ENCODE peak calls at places on chromosome 11, in ten cellular contexts. M is psoas muscle; P is Peyer's patch; I is fibroblast of lung; Q is neuronal stem cell; D is tibial nerve; B is mammary epithelial cell; F is H1; S is CD8-positive, alpha-beta memory T cell; O is osteoblast. Z is an unnamed sample. For H3K4me1 and H3K9me3, the result is how much of the 10 kb centered on the place peaks cover.

GRCh38 chr11:64659417-64660144 is 63.4 kb downstream of the NRXN2 start:
- DNase-seq in M (no peak), P (no peak), I (peak), Q (no peak), D (no peak), B (peak), F (no peak), S (no peak), O (peak), Z (no peak)

GRCh38 chr11:102234779-102235439 is 82.4 kb upstream of the BIRC3 start:
- DNase-seq in M (no peak), P (no peak), I (peak), Q (no peak), D (no peak), B (no peak), F (no peak), S (no peak), O (no peak), Z (no peak)

GRCh38 chr11:119361056-119361787 is 14.7 kb upstream of the MFRP start:
- DNase-seq in M (peak), P (no peak), I (peak), Q (peak), D (no peak), B (peak), F (no peak), S (no peak), O (peak), Z (peak)

GRCh38 chr11:9906043-9906791 is 242.3 kb downstream of the SWAP70 start:
- DNase-seq in M (no peak), P (no peak), I (peak), Q (no peak), D (no peak), B (peak), F (peak), S (no peak), O (peak), Z (peak)

GRCh38 chr11:119065369-119065768 is 2.2 kb upstream of the VPS11 start:
- DNase-seq in M (no peak), P (no peak), I (peak), Q (no peak), D (no peak), B (no peak), F (no peak), S (no peak), O (peak), Z (peak)

GRCh38 chr11:74020537-74020936 is 11.7 kb upstream of the UCP3 start:
- DNase-seq in M (no peak), P (peak), I (no peak), Q (no peak), D (no peak), B (no peak), F (no peak), S (no peak), O (no peak), Z (no peak)

GRCh38 chr11:74322667-74323066 is 11.2 kb upstream of the P4HA3 start:
- DNase-seq in M (peak), P (no peak), I (peak), Q (no peak), D (peak), B (no peak), F (no peak), S (no peak), O (peak), Z (no peak)

GRCh38 chr11:65225284-65226102 is 36.3 kb upstream of the POLA2 start:
- DNase-seq in M (peak), P (peak), I (peak), Q (peak), D (peak), B (peak), F (no peak), S (peak), O (peak), Z (peak)

GRCh38 chr11:19450282-19450681 is 209.5 kb upstream of the E2F8 start:
- DNase-seq in M (no peak), P (no peak), I (no peak), Q (no peak), D (no peak), B (no peak), F (no peak), S (no peak), O (no peak), Z (no peak)

GRCh38 chr11:74815966-74816365 is 67.3 kb downstream of the RNF169 start:
- DNase-seq in M (no peak), P (no peak), I (no peak), Q (peak), D (no peak), B (no peak), F (no peak), S (no peak), O (no peak), Z (no peak)

GRCh38 chr11:5684627-5685362 is at the start of gene TRIM5:
- DNase-seq in M (peak), P (peak), I (peak), Q (peak), D (peak), B (peak), F (peak), S (peak), O (peak), Z (peak)

GRCh38 chr11:111307472-111308108 is 9.2 kb downstream of the POU2AF3 start:
- DNase-seq in M (no peak), P (no peak), I (no peak), Q (no peak), D (no peak), B (no peak), F (no peak), S (no peak), O (no peak), Z (no peak)

GRCh38 chr11:289706-290620 is 1.0 kb downstream of the PGGHG start:
- DNase-seq in M (peak), P (no peak), I (no peak), Q (no peak), D (no peak), B (no peak), F (no peak), S (no peak), O (peak), Z (no peak)

GRCh38 chr11:5343474-5344335 is at the start of gene OR51B5:
- DNase-seq in M (no peak), P (no peak), I (peak), Q (no peak), D (no peak), B (no peak), F (no peak), S (no peak), O (no peak), Z (no peak)

GRCh38 chr11:110147965-110148709 is 54.9 kb downstream of the ZC3H12C start:
- DNase-seq in M (no peak), P (no peak), I (peak), Q (no peak), D (no peak), B (peak), F (no peak), S (no peak), O (peak), Z (no peak)

GRCh38 chr11:80702264-80702663 is 1261.4 kb upstream of the TENM4 start:
- DNase-seq in M (no peak), P (no peak), I (peak), Q (no peak), D (no peak), B (peak), F (no peak), S (no peak), O (no peak), Z (no peak)

GRCh38 chr11:116984589-116984988 is 113.6 kb downstream of the SIK3 start:
- DNase-seq in M (no peak), P (no peak), I (peak), Q (no peak), D (peak), B (peak), F (no peak), S (no peak), O (no peak), Z (no peak)

GRCh38 chr11:114111369-114112042 is 52.0 kb downstream of the ZBTB16 start:
- DNase-seq in M (no peak), P (no peak), I (no peak), Q (no peak), D (no peak), B (peak), F (no peak), S (no peak), O (no peak), Z (no peak)

GRCh38 chr11:36361901-36362391 is 65.9 kb downstream of the PRR5L start:
- DNase-seq in M (no peak), P (no peak), I (peak), Q (no peak), D (peak), B (peak), F (peak), S (no peak), O (peak), Z (no peak)

GRCh38 chr11:72704028-72704782 is 30.0 kb upstream of the PDE2A start:
- DNase-seq in M (no peak), P (no peak), I (no peak), Q (no peak), D (no peak), B (no peak), F (no peak), S (no peak), O (no peak), Z (no peak)

GRCh38 chr11:10305262-10305963 is 540 bp downstream of the ADM start:
- DNase-seq in M (peak), P (peak), I (peak), Q (no peak), D (no peak), B (peak), F (no peak), S (no peak), O (peak), Z (peak)

GRCh38 chr11:2489103-2489502 is 44.3 kb downstream of the KCNQ1 start:
- DNase-seq in M (no peak), P (no peak), I (no peak), Q (no peak), D (no peak), B (no peak), F (no peak), S (no peak), O (no peak), Z (no peak)

GRCh38 chr11:59783632-59784090 is 26.9 kb downstream of the MRPL16 start:
- DNase-seq in M (no peak), P (no peak), I (no peak), Q (no peak), D (no peak), B (no peak), F (no peak), S (no peak), O (no peak), Z (no peak)

GRCh38 chr11:104324276-104324675 is 160.3 kb upstream of the PDGFD start:
- DNase-seq in M (no peak), P (no peak), I (no peak), Q (no peak), D (no peak), B (peak), F (no peak), S (no peak), O (no peak), Z (no peak)

GRCh38 chr11:111581341-111581740 is 20.9 kb upstream of the SIK2 start:
- DNase-seq in M (no peak), P (no peak), I (no peak), Q (no peak), D (no peak), B (no peak), F (no peak), S (no peak), O (no peak), Z (no peak)

GRCh38 chr11:1072116-1072820 is 2.4 kb upstream of the MUC2 start:
- DNase-seq in M (peak), P (no peak), I (peak), Q (no peak), D (no peak), B (no peak), F (no peak), S (no peak), O (peak), Z (no peak)

GRCh38 chr11:134893810-134894685 is 482.0 kb upstream of the B3GAT1 start:
- DNase-seq in M (no peak), P (no peak), I (no peak), Q (no peak), D (no peak), B (no peak), F (no peak), S (no peak), O (no peak), Z (no peak)

GRCh38 chr11:124446926-124447325 is 1.4 kb upstream of the OR8B8 start:
- DNase-seq in M (no peak), P (no peak), I (peak), Q (no peak), D (no peak), B (peak), F (no peak), S (no peak), O (no peak), Z (no peak)

GRCh38 chr11:20048246-20048645 is 112.0 kb downstream of the DBX1 start:
- DNase-seq in M (no peak), P (no peak), I (peak), Q (no peak), D (no peak), B (no peak), F (no peak), S (no peak), O (peak), Z (no peak)

GRCh38 chr11:69801513-69802335 is 17.5 kb downstream of the FGF3 start:
- DNase-seq in M (no peak), P (no peak), I (no peak), Q (peak), D (no peak), B (no peak), F (peak), S (peak), O (peak), Z (no peak)

GRCh38 chr11:27392715-27393114 is 29.7 kb upstream of the CCDC34 start:
- DNase-seq in M (no peak), P (no peak), I (peak), Q (peak), D (no peak), B (peak), F (no peak), S (no peak), O (no peak), Z (peak)

GRCh38 chr11:99822846-99823565 is 802.3 kb downstream of the CNTN5 start:
- DNase-seq in M (no peak), P (no peak), I (peak), Q (no peak), D (no peak), B (no peak), F (no peak), S (no peak), O (no peak), Z (no peak)

GRCh38 chr11:889686-890475 is 20.7 kb downstream of the CHID1 start:
- DNase-seq in M (no peak), P (no peak), I (no peak), Q (no peak), D (no peak), B (no peak), F (no peak), S (no peak), O (no peak), Z (no peak)

GRCh38 chr11:2582436-2582931 is 117.3 kb downstream of the KCNQ1OT1 start:
- DNase-seq in M (peak), P (peak), I (no peak), Q (no peak), D (no peak), B (no peak), F (no peak), S (no peak), O (peak), Z (no peak)

GRCh38 chr11:82864268-82864667 is 36.0 kb downstream of the PRCP start:
- DNase-seq in M (peak), P (peak), I (peak), Q (no peak), D (peak), B (peak), F (peak), S (no peak), O (peak), Z (peak)

GRCh38 chr11:76641905-76642304 is 28.6 kb downstream of the LRRC32 start:
- DNase-seq in M (no peak), P (no peak), I (no peak), Q (no peak), D (no peak), B (no peak), F (no peak), S (no peak), O (no peak), Z (no peak)
- H3K4me3 ChIP-seq in M (no peak), P (no peak), I (no peak), Q (no peak), D (no peak), B (no peak), F (no peak), S (no peak), O (no peak), Z (no peak)

DNA sequence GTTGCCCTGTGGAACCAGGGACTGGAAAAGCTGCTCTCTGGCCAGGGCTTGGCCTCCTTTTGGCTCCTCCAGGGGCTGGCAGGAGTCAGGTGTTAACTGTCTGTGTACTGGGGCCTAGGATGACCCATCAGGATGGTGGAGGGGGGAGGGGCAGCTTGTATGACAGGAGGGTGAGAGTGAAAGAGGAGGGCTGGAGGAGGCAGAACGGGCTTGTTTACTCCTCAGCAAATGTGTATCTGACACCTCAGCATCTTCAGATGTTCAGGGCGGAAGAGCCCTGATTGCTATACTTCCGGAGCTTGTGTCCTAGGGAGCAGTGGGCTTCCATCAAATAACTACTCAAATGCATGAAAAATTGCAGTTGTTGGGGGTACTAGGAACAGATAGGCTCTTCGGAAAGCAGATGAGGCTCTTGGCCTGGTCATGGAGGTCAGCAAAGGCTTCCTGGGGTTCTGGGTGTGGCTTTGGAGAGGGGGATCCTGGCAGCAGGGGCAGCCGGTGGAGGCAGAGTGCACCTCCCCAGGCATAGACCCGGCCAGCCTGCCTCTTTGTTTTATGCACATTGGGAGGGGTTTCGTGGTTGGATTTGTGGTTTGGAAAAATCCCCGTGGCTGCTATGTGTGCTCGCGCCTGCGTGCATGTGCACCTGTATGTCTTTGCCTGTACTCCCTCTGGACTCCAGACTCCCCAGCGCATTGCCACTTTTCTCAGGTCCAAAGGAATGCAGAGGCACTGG is 31.2 kb downstream of the CD82 start:
- DNase-seq in M (no peak), P (peak), I (peak), Q (no peak), D (no peak), B (peak), F (no peak), S (peak), O (peak), Z (no peak)
- H3K4me1 ChIP-seq in M (half or more), P (under half), I (under half), Q (under half), D (half or more), B (under half), F (under half), S (under half), O (under half), Z (under half)

GRCh38 chr11:31820438-31820818 is 9.3 kb upstream of the PAX6 start:
- DNase-seq in M (no peak), P (no peak), I (no peak), Q (peak), D (no peak), B (no peak), F (no peak), S (no peak), O (peak), Z (no peak)

GRCh38 chr11:31817621-31818493 is 6.7 kb upstream of the PAX6 start:
- DNase-seq in M (no peak), P (no peak), I (peak), Q (peak), D (no peak), B (no peak), F (no peak), S (no peak), O (peak), Z (no peak)

GRCh38 chr11:31819533-31820437 is 8.7 kb upstream of the PAX6 start:
- DNase-seq in M (no peak), P (no peak), I (no peak), Q (peak), D (no peak), B (no peak), F (no peak), S (no peak), O (peak), Z (no peak)

GRCh38 chr11:31817054-31817620 is 6.0 kb upstream of the PAX6 start:
- DNase-seq in M (no peak), P (no peak), I (peak), Q (peak), D (no peak), B (peak), F (no peak), S (no peak), O (peak), Z (no peak)

DNA sequence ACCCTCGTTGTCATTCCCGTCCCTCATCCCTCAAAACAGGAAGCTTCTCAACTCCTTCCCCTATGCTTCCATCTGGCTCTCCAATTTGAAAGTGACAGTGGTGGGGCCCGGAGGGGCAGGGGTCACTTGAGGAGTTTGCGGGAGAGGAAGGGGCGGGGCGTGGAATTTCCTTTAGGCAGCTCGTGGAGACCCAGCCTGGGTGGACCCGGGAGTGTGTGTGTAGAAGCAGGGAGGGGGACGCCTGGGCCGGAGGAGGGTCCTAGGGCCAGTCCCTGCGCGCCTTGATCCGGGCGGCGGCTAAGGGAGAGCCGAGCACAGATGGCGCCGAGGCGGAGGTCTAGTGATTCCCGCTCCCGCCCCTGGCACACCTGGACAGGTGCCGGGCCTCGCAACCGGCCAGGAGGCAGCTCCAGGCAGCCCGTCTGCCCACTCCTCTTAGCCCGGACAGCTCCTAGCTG is 7.8 kb upstream of the PAX6 start:
- DNase-seq in M (no peak), P (no peak), I (no peak), Q (peak), D (no peak), B (no peak), F (no peak), S (no peak), O (peak), Z (no peak)
- H3K9me3 ChIP-seq in M (under half), P (under half), I (under half), Q (under half), D (under half), B (under half), F (under half), S (under half), O (under half), Z (under half)

GRCh38 chr11:44387825-44388224 is 77.9 kb upstream of the ALX4 start:
- DNase-seq in M (no peak), P (no peak), I (no peak), Q (no peak), D (no peak), B (no peak), F (no peak), S (no peak), O (no peak), Z (no peak)

GRCh38 chr11:44383246-44383645 is 73.3 kb upstream of the ALX4 start:
- DNase-seq in M (no peak), P (no peak), I (no peak), Q (no peak), D (no peak), B (no peak), F (no peak), S (no peak), O (no peak), Z (no peak)

GRCh38 chr11:44389963-44390605 is 80.1 kb upstream of the ALX4 start:
- DNase-seq in M (no peak), P (no peak), I (no peak), Q (no peak), D (no peak), B (no peak), F (no peak), S (no peak), O (no peak), Z (no peak)

GRCh38 chr11:44387415-44387814 is 77.5 kb upstream of the ALX4 start:
- DNase-seq in M (no peak), P (no peak), I (no peak), Q (no peak), D (no peak), B (no peak), F (no peak), S (no peak), O (no peak), Z (no peak)

DNA sequence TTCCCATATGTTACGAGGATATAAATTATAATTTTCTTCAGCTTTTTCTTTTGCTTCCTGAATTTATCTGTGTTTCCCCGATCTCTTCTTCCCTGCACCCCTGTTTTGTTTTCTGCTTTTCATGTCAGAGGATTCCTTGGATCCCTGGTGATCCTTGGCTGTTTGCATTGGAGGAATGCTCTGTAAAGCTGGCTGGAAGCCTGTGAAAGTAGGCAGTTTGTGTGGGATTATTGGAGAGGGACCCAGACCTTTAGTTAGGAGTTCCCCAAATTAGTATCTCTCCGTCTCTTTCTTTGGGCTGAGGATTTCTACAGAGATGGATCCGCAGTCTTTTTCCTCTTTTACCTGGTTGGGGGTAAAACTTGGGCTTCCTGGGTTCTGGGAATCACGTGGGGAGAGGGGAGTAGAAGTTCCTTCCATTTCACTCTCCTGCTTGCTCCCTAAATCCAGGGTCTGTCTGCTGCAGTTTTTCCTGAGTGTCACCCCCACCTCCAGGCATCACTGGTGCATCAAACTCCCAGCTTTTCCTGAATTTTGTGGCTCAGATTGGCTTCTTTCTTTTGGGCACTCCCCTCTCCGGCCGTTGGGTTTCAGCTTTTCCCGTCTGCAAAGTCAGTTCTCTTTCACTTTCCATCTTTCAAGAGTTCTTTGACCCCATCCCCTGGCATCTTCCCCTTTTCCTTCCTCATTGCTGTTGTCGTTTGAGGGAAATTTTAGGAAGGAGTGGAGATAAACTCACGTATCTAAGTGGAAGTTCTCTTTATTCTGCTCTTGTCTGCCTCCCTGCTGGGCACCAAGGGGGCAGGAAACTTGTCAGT is 79.1 kb upstream of the ALX4 start:
- DNase-seq in M (no peak), P (no peak), I (no peak), Q (no peak), D (no peak), B (no peak), F (no peak), S (no peak), O (no peak), Z (no peak)
- H3K4me3 ChIP-seq in M (no peak), P (no peak), I (no peak), Q (no peak), D (no peak), B (no peak), F (peak), S (no peak), O (no peak), Z (no peak)